ENCODE peak calls at places on chromosomes 7 and 10, in five cellular contexts. V, G, C, E and R are unnamed samples.

GRCh38 chr7:43692582-43693373 is 36.5 kb downstream of the COA1 start:
- DNase-seq in G (no peak), C (no peak), E (no peak), V (no peak), R (no peak)

GRCh38 chr7:132106491-132106890 is 469.8 kb downstream of the PLXNA4 start:
- DNase-seq in V (no peak), E (no peak), C (no peak), G (no peak), R (no peak)

GRCh38 chr10:75448166-75448565 is 16.7 kb downstream of the LRMDA start:
- DNase-seq in G (no peak), V (no peak), C (no peak), E (no peak), R (no peak)

GRCh38 chr7:17095951-17096350 is 202.5 kb upstream of the AHR start:
- DNase-seq in G (no peak), V (no peak), C (no peak), E (no peak), R (no peak)

GRCh38 chr10:52316005-52316404 is 1.9 kb downstream of the DKK1 start:
- DNase-seq in G (no peak), V (no peak), C (no peak), E (peak), R (no peak)

GRCh38 chr7:101258243-101258731 is 13.4 kb upstream of the FIS1 start:
- DNase-seq in G (no peak), V (no peak), C (no peak), E (no peak), R (no peak)

GRCh38 chr7:157466473-157467261 is 129.9 kb downstream of the DNAJB6 start:
- DNase-seq in C (peak), V (no peak), G (peak), E (no peak), R (no peak)

GRCh38 chr10:46028584-46029570 is 1.5 kb downstream of the NCOA4 start:
- DNase-seq in E (peak), G (peak), V (peak), C (no peak), R (no peak)

GRCh38 chr7:95264225-95264927 is 60.0 kb downstream of the PON1 start:
- DNase-seq in V (no peak), C (no peak), E (no peak), G (no peak), R (no peak)

GRCh38 chr7:157439761-157440160 is 103.0 kb downstream of the DNAJB6 start:
- DNase-seq in C (peak), V (no peak), G (no peak), E (no peak), R (no peak)

GRCh38 chr7:143345428-143345900 is 17.0 kb downstream of the FAM131B start:
- DNase-seq in G (peak), C (peak), E (peak), V (peak), R (no peak)

GRCh38 chr7:120218702-120219101 is 54.3 kb upstream of the KCND2 start:
- DNase-seq in G (no peak), V (no peak), C (no peak), E (no peak), R (no peak)

GRCh38 chr10:42940487-42941157 is 136.2 kb upstream of the RET start:
- DNase-seq in V (no peak), G (no peak), E (no peak), C (peak), R (no peak)

GRCh38 chr7:111855161-111855841 is 293.0 kb upstream of the IMMP2L start:
- DNase-seq in E (peak), C (no peak), V (peak), G (peak), R (no peak)

GRCh38 chr10:21169271-21169670 is 272.2 kb upstream of the NEBL start:
- DNase-seq in V (no peak), G (no peak), C (no peak), E (no peak), R (no peak)

GRCh38 chr7:16098585-16099179 is 322.7 kb downstream of the CRPPA start:
- DNase-seq in E (peak), V (peak), C (no peak), G (peak), R (no peak)

GRCh38 chr10:48463318-48464003 is 141.4 kb downstream of the ARHGAP22 start:
- DNase-seq in V (no peak), E (no peak), C (peak), G (peak), R (no peak)

GRCh38 chr7:130894146-130895005 is 160.4 kb upstream of the KLF14 start:
- DNase-seq in E (peak), C (no peak), V (peak), G (peak), R (no peak)

GRCh38 chr7:147584771-147585193 is 1005.8 kb upstream of the C7orf33 start:
- DNase-seq in V (no peak), E (no peak), C (no peak), G (no peak), R (no peak)

GRCh38 chr7:18896343-18896975 is 221.0 kb downstream of the TWIST1 start:
- DNase-seq in C (no peak), V (no peak), G (no peak), E (peak), R (no peak)

GRCh38 chr10:71547841-71548493 is 151.2 kb downstream of the CDH23 start:
- DNase-seq in G (no peak), E (no peak), C (no peak), V (no peak), R (no peak)

GRCh38 chr7:155874010-155874409 is 61.7 kb upstream of the SHH start:
- DNase-seq in G (no peak), E (no peak), V (no peak), C (peak), R (no peak)

GRCh38 chr10:71241114-71241898 is 28.9 kb downstream of the UNC5B start:
- DNase-seq in V (no peak), G (no peak), C (no peak), E (peak), R (no peak)

GRCh38 chr10:5479481-5480161 is 19.7 kb downstream of the CALML5 start:
- DNase-seq in E (no peak), C (no peak), G (peak), V (no peak), R (no peak)

GRCh38 chr10:58266003-58266825 is 1.5 kb downstream of the IPMK start:
- DNase-seq in E (peak), C (no peak), V (no peak), G (peak), R (no peak)

GRCh38 chr10:58267713-58268453 is at the start of gene IPMK:
- DNase-seq in G (peak), C (peak), E (peak), V (peak), R (peak)

GRCh38 chr10:58268454-58268945 is 462 bp upstream of the CISD1 start:
- DNase-seq in C (no peak), V (no peak), G (no peak), E (no peak), R (no peak)

GRCh38 chr10:58268946-58269831 is at the start of gene CISD1:
- DNase-seq in C (peak), G (peak), E (peak), V (peak), R (peak)

DNA sequence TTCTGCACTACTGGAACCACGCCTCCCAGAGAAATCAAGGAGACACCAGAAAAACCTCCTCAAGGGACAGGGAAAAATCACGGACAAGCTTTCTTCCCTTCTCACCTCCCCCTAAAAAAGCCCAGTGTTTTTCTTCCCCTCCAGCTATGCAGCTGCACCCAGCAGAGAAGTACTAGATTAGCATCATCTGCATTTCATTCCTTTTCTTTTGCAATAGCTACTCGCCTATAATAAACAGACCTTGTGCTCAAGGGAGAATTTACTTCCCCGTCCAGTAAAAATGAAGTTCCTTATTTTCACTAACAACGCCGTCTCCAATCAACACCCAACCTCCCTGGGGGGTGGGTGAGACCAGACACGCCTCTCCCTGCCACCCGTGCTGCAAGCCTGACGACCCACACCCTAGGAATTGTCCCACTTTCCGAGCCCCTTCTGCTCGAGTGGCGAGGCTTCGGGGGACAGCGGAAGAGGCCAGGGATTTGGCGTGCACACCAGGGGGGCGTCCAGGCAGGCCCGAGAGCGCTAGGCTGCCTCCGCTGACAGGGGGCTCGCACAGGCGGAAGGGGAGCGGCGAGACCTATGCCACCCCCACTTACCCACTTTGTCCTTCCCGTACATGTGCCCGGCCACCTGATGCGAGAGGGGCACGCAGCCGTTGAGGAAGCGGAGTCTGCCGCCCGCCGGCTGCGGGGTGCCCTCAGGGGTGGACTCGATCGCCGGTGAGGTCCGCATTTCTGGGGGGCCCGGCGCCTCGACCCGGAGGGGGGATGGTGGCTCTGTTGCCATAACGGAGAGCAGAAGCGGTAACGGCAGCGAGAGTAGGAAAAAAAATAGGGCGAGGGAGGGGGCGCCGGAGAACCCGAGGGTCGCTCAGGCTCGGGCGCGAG is 625 bp downstream of the IPMK start:
- DNase-seq in E (peak), V (no peak), G (peak), C (peak), R (no peak)
- TF ChIP-seq POLR2A in E (no peak), V (no peak), G (no peak), C (no peak), R (no peak)

DNA sequence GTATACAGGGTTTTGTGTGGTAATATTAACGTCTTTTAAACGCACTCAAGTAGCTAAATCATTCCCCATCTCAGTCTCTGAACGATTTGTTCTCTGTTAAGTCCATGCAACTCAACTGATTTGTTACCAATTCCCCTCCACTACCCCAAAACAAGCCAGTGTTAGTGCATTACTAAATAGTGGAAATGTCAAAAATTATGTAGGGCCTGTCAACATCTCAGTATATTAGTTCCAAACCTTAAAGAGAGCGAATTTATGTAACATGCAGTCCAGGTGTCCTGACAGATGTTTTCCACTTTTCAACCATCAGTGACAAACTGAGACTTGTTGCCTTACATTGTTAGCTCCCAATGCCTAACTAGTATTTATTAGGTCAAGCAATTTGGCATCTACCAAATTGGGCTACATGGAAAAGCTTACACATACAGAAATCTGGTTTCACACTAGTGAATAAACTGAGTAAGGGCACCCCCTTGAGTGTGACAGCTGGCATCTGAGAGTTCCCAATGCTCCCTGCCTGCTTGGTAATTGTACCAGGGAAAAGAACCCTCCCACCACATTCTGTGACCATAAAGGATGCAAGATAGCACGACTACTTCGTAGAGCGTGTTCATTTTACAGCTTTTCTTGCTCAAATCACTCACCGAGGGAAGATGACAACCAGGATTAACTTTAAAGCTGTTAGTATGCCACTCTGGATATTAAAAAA is 12.1 kb downstream of the HNRNPA2B1 start:
- DNase-seq in G (no peak), V (no peak), C (no peak), E (no peak), R (no peak)
- TF ChIP-seq POLR2AphosphoS5 in G (peak), V (peak), C (no peak), E (no peak), R (peak)

GRCh38 chr10:62079885-62080559 is 178.5 kb downstream of the ARID5B start:
- DNase-seq in G (no peak), E (no peak), V (no peak), C (no peak), R (no peak)
- TF ChIP-seq POLR2A in G (no peak), E (no peak), V (no peak), C (no peak), R (peak)

GRCh38 chr7:136635755-136636154 is 232.7 kb upstream of the CHRM2 start:
- DNase-seq in G (no peak), C (no peak), V (no peak), E (no peak), R (no peak)
- TF ChIP-seq POLR2AphosphoS5 in G (no peak), C (no peak), V (no peak), E (no peak), R (no peak)

GRCh38 chr7:106294334-106294733 is 9.6 kb upstream of the NAMPT start:
- DNase-seq in G (no peak), E (no peak), V (no peak), C (no peak), R (no peak)

GRCh38 chr7:106291247-106291646 is 6.5 kb upstream of the NAMPT start:
- DNase-seq in E (no peak), G (no peak), V (no peak), C (no peak), R (no peak)

GRCh38 chr7:106287786-106288185 is 3.0 kb upstream of the NAMPT start:
- DNase-seq in G (no peak), E (no peak), C (no peak), V (no peak), R (no peak)

GRCh38 chr7:106289848-106290247 is 5.1 kb upstream of the NAMPT start:
- DNase-seq in V (no peak), G (no peak), E (no peak), C (no peak), R (no peak)

GRCh38 chr7:106290319-106290718 is 5.5 kb upstream of the NAMPT start:
- DNase-seq in E (no peak), G (no peak), V (no peak), C (no peak), R (no peak)
- TF ChIP-seq POLR2A in E (no peak), G (no peak), V (no peak), C (no peak), R (no peak)

DNA sequence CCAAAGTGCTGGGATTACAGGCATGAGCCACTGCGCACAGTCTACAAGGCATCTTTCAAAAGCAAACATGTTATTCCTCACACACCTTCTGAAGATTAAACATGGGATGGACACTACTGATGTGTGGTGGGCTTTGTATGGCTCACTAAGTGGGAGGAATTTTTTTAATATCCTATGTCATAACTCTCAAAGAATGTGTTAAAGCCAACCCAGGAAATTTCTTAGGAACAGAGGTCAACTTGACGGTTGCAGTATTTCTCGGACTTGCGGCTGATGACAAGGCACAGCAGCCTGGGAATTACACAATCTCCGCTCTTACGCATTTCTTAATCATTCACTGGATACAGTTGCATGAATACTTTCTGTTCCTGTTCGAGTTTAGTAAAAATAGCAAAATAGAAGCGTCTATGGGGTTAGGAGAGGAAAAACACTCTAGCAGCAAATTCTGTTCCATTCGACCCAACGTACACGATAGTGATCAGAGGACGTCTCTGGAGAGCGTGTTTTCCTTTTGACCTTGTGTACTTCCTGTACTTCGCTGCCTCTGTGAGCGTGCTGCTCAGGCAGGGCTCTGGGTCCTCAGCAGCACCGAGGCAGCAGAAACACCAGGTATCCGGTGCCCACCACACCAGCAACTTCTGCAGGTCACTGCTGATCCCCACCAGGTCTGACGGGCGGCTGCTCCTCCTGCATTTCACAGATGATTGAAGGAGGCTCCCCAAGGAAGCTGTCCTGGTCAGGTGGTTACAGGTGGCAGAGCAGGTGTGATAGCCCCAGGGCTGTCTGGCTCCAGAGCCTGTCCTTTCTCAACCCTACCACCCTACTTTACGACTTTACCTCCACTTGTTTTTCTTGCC is 26.4 kb upstream of the SRGN start:
- DNase-seq in E (peak), G (peak), V (no peak), C (peak), R (no peak)
- TF ChIP-seq POLR2AphosphoS5 in E (peak), G (no peak), V (no peak), C (peak), R (peak)

DNA sequence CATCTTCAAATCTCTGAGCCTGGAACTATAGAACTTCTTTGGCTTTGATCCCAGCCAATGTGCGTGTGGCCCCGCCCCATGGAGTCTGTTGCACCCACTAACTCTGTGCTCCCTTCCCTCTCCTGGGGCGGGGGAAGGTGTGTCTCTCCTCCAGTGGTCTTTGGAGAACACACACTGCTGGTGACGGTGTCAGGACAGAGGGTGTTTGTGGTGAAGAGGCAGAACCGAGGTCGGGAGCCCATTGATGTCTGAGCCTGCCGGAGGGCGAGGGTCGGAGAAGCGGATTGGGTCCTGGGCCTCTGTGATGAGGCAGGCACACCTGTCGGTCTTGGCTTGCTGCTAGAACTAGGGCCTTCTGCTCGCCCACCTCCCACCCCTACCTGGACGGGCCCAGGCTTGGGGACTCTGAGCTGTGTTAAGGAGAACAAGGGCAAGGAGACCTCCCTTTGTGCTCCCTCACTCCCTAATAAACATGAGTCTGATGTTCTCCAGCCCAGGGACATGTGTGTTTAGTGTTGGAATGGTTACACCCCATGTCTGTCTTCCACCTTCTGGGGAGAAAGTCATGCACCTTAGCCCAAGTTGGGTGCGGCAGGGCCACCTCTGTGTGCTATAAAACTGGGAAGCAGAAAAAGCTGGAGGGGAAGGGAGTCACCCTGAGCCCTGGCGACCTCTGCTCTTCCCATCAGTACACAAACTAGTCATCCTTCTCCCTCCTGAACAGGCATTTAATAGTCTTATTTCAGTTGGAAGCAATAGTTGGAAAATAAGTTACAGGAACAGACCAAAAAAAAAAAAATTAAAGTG is 4.6 kb downstream of the TRAPPC14 start:
- DNase-seq in C (no peak), E (no peak), V (no peak), G (peak), R (no peak)
- TF ChIP-seq POLR2A in C (no peak), E (no peak), V (no peak), G (peak), R (no peak)